ENCODE peak calls at places on chromosomes 16 and 17, in four cellular contexts. D is A673, T is mucosa of descending colon, C is sigmoid colon. E is an unnamed sample.

GRCh38 chr16:4266372-4266771 is 6.5 kb downstream of the TFAP4 start:
- DNase-seq in C (no peak), D (peak; percentile 47), T (no peak), E (peak; percentile 28)

GRCh38 chr17:2814499-2815341 is 18.5 kb downstream of the RAP1GAP2 start:
- DNase-seq in T (peak; percentile 87), C (no peak), D (no peak), E (no peak)

GRCh38 chr16:19785512-19786130 is 67.5 kb downstream of the IQCK start:
- DNase-seq in C (no peak), T (no peak), D (no peak), E (no peak)

GRCh38 chr17:51154176-51154575 is 817 bp downstream of the NME1 start:
- DNase-seq in D (peak; percentile 24), C (no peak), T (no peak), E (no peak)

GRCh38 chr16:76535-77272 is 1.3 kb upstream of the MPG start:
- DNase-seq in D (peak; percentile 46), T (peak; percentile 85), C (peak; percentile 93), E (peak; percentile 84)

GRCh38 chr16:49023095-49023494 is 258.5 kb downstream of the CBLN1 start:
- DNase-seq in D (no peak), T (no peak), C (no peak), E (peak; percentile 44)

GRCh38 chr16:84643180-84643583 is 5.1 kb upstream of the KLHL36 start:
- DNase-seq in D (no peak), T (peak; percentile 67), C (peak; percentile 95), E (peak; percentile 93)

GRCh38 chr16:46762583-46762982 is 14.4 kb upstream of the MYLK3 start:
- DNase-seq in C (no peak), D (no peak), T (no peak), E (no peak)

GRCh38 chr17:19753049-19753444 is 4.9 kb upstream of the ALDH3A1 start:
- DNase-seq in C (peak; percentile 90), T (peak; percentile 82), D (no peak), E (peak; percentile 77)

GRCh38 chr16:89201467-89202377 is 1.4 kb upstream of the SLC22A31 start:
- DNase-seq in C (peak; percentile 75), D (peak; percentile 85), T (peak; percentile 89), E (peak; percentile 71)

GRCh38 chr16:50313596-50314483 is 47.5 kb downstream of the ADCY7 start:
- DNase-seq in D (no peak), C (peak; percentile 76), T (peak; percentile 72), E (peak; percentile 79)

GRCh38 chr16:35306915-35307314 is 1847.5 kb downstream of the TP53TG3F start:
- DNase-seq in D (no peak), T (no peak), C (no peak), E (no peak)

GRCh38 chr17:81582341-81582740 is 30.2 kb upstream of the FAAP100 start:
- DNase-seq in T (no peak), D (no peak), C (no peak), E (peak; percentile 30)

GRCh38 chr17:69415431-69415830 is 934 bp downstream of the MAP2K6 start:
- DNase-seq in D (no peak), C (no peak), T (no peak), E (no peak)

GRCh38 chr17:47705536-47706481 is 11.8 kb downstream of the TBKBP1 start:
- DNase-seq in C (peak; percentile 54), T (peak; percentile 48), D (no peak), E (no peak)

DNA sequence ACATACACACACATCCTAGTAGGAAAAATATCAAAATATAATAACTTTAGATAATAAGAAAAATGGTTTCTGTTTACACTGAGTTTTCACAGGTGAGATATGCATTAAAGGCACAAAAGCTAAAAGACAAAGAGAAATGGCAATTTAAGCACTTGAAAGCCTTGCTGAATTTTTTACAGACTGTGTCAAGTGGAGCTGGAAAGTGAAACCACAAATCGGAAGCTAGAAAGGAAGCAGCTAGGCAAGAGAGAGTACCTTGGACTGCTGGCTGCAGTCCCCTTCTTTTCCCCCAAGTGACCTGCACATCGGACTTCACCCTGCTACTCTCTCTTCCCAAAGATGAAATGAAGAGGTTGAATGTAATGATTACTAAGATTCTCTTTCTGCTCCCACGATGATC is 135.1 kb downstream of the CDH13 start:
- DNase-seq in C (no peak), D (no peak), T (no peak), E (peak; percentile 48)
- H3K4me3 ChIP-seq in C (peak overlapping the region; percentile 8), D (no peak overlapping the region), T (no peak overlapping the region), E (peak overlapping the region; percentile 27)

GRCh38 chr16:64983983-64984382 is 137.9 kb downstream of the CDH11 start:
- DNase-seq in C (no peak), T (no peak), D (peak; percentile 83), E (peak; percentile 90)
- TF ChIP-seq CTCF in C (peak; percentile 29), T (no peak), D (peak; percentile 77), E (peak; percentile 80)

GRCh38 chr16:86572041-86572521 is 5.5 kb downstream of the FOXC2 start:
- DNase-seq in C (peak; percentile 51), D (no peak), T (no peak), E (no peak)

GRCh38 chr16:86573646-86574508 is 4.5 kb upstream of the FOXL1 start:
- DNase-seq in D (no peak), C (no peak), T (no peak), E (no peak)

GRCh38 chr16:86571197-86571915 is 4.7 kb downstream of the FOXC2 start:
- DNase-seq in T (no peak), C (no peak), D (no peak), E (no peak)

GRCh38 chr16:86573215-86573614 is 5.1 kb upstream of the FOXL1 start:
- DNase-seq in T (no peak), D (no peak), C (no peak), E (no peak)

DNA sequence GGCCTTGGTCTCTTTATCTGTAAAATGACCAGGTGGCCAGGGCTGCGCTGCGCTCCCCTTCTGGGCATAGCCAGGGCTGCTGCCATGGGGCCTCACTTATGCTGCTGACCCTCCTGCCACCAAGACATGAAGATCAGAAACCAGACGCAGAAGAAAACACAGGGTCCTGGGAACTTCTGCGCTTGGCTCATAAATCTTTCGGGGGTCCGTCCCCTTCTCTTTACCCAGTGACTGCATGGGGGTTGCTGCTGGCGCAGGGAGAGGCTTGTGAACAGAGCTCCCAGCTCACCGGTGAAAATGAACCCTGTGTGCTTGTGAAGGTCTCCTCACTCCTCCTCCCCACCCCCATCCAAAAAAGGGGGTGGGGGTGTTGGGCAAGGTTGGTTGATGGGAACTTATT is 5.7 kb upstream of the FOXL1 start:
- DNase-seq in T (no peak), D (no peak), C (no peak), E (no peak)
- H3K4me3 ChIP-seq in T (no peak overlapping the region), D (no peak overlapping the region), C (no peak overlapping the region), E (no peak overlapping the region)

GRCh38 chr17:76153202-76153601 is 12.2 kb upstream of the FOXJ1 start:
- DNase-seq in C (peak; percentile 54), T (no peak), D (no peak), E (no peak)
- TF ChIP-seq CTCF in C (no peak), T (no peak), D (no peak), E (no peak)

GRCh38 chr16:27237229-27238015 is 31.1 kb downstream of the NSMCE1 start:
- DNase-seq in C (peak; percentile 62), D (peak; percentile 25), T (peak; percentile 81), E (no peak)

GRCh38 chr16:27235055-27235937 is 32.0 kb downstream of the KDM8 start:
- DNase-seq in D (peak; percentile 87), T (peak; percentile 92), C (peak; percentile 95), E (peak; percentile 97)

GRCh38 chr16:27234603-27235002 is 31.3 kb downstream of the KDM8 start:
- DNase-seq in T (no peak), D (no peak), C (peak; percentile 61), E (no peak)

GRCh38 chr16:27236635-27237228 is 31.8 kb downstream of the NSMCE1 start:
- DNase-seq in C (peak; percentile 19), T (no peak), D (no peak), E (no peak)

GRCh38 chr16:27235938-27236245 is 32.6 kb downstream of the KDM8 start:
- DNase-seq in T (no peak), D (no peak), C (peak; percentile 68), E (no peak)
- H3K4me3 ChIP-seq in T (no peak overlapping the region), D (no peak overlapping the region), C (no peak overlapping the region), E (no peak overlapping the region)

GRCh38 chr17:79777166-79777843 is 643 bp upstream of the CBX2 start:
- DNase-seq in C (peak; percentile 80), T (no peak), D (peak; percentile 84), E (peak; percentile 53)
- TF ChIP-seq CTCF in C (no peak), T (no peak), D (peak; percentile 65), E (peak; percentile 5)

E was measured in fibroblast of pulmonary artery.